ENCODE peak calls at places on chromosomes 13 and 19, in six cellular contexts. One of them, this sample, is unnamed.

GRCh38 chr13:41562083-41562482 is 104.7 kb downstream of the RGCC start:
- DNase-seq in bronchial epithelial cell: peak
- DNase-seq in cardiac muscle cell: peak
- DNase-seq in thyroid gland: peak
- DNase-seq in coronary artery: no peak
- DNase-seq in IMR-90: peak
- DNase-seq in this sample: peak

GRCh38 chr19:48552406-48553322 is 692 bp downstream of the SULT2B1 start:
- DNase-seq in cardiac muscle cell: no peak
- DNase-seq in bronchial epithelial cell: peak
- DNase-seq in coronary artery: no peak
- DNase-seq in IMR-90: no peak
- DNase-seq in thyroid gland: no peak
- DNase-seq in this sample: peak

GRCh38 chr13:39892731-39893293 is 237.3 kb downstream of the COG6 start:
- DNase-seq in thyroid gland: peak
- DNase-seq in IMR-90: no peak
- DNase-seq in cardiac muscle cell: peak
- DNase-seq in bronchial epithelial cell: no peak
- DNase-seq in coronary artery: no peak
- DNase-seq in this sample: no peak

GRCh38 chr19:52007805-52008557 is at the start of gene ZNF615:
- DNase-seq in coronary artery: peak
- DNase-seq in cardiac muscle cell: peak
- DNase-seq in thyroid gland: peak
- DNase-seq in bronchial epithelial cell: peak
- DNase-seq in IMR-90: peak
- DNase-seq in this sample: peak

GRCh38 chr13:29428310-29428991 is 167.0 kb downstream of the SLC7A1 start:
- DNase-seq in thyroid gland: peak
- DNase-seq in IMR-90: no peak
- DNase-seq in coronary artery: no peak
- DNase-seq in bronchial epithelial cell: peak
- DNase-seq in cardiac muscle cell: peak
- DNase-seq in this sample: peak

GRCh38 chr13:102897371-102898138 is 51.7 kb downstream of the ERCC5 start:
- DNase-seq in thyroid gland: no peak
- DNase-seq in coronary artery: no peak
- DNase-seq in IMR-90: no peak
- DNase-seq in bronchial epithelial cell: no peak
- DNase-seq in cardiac muscle cell: no peak
- DNase-seq in this sample: no peak

GRCh38 chr13:90201198-90201597 is 1146.3 kb upstream of the MIR17HG start:
- DNase-seq in coronary artery: no peak
- DNase-seq in IMR-90: no peak
- DNase-seq in cardiac muscle cell: peak
- DNase-seq in thyroid gland: no peak
- DNase-seq in bronchial epithelial cell: peak
- DNase-seq in this sample: peak

GRCh38 chr13:100302391-100302790 is 213.5 kb downstream of the PCCA start:
- DNase-seq in IMR-90: no peak
- DNase-seq in coronary artery: no peak
- DNase-seq in bronchial epithelial cell: no peak
- DNase-seq in thyroid gland: no peak
- DNase-seq in cardiac muscle cell: no peak
- DNase-seq in this sample: no peak

GRCh38 chr13:67588607-67589006 is 358.5 kb upstream of the PCDH9 start:
- DNase-seq in coronary artery: no peak
- DNase-seq in thyroid gland: no peak
- DNase-seq in bronchial epithelial cell: no peak
- DNase-seq in cardiac muscle cell: no peak
- DNase-seq in IMR-90: no peak
- DNase-seq in this sample: no peak

GRCh38 chr19:1986357-1987162 is 29.0 kb downstream of the BTBD2 start:
- DNase-seq in thyroid gland: no peak
- DNase-seq in cardiac muscle cell: no peak
- DNase-seq in coronary artery: no peak
- DNase-seq in bronchial epithelial cell: no peak
- DNase-seq in IMR-90: no peak
- DNase-seq in this sample: no peak

GRCh38 chr13:67996101-67996500 is 766.0 kb upstream of the PCDH9 start:
- DNase-seq in thyroid gland: no peak
- DNase-seq in cardiac muscle cell: no peak
- DNase-seq in bronchial epithelial cell: no peak
- DNase-seq in coronary artery: no peak
- DNase-seq in IMR-90: no peak
- DNase-seq in this sample: no peak

GRCh38 chr13:104953588-104953987 is 1581.9 kb downstream of the EFNB2 start:
- DNase-seq in bronchial epithelial cell: no peak
- DNase-seq in coronary artery: no peak
- DNase-seq in cardiac muscle cell: peak
- DNase-seq in IMR-90: no peak
- DNase-seq in thyroid gland: no peak
- DNase-seq in this sample: no peak

GRCh38 chr19:16878181-16878965 is 10.4 kb upstream of the F2RL3 start:
- DNase-seq in IMR-90: no peak
- DNase-seq in coronary artery: no peak
- DNase-seq in thyroid gland: no peak
- DNase-seq in bronchial epithelial cell: no peak
- DNase-seq in cardiac muscle cell: no peak
- DNase-seq in this sample: no peak

GRCh38 chr13:90541346-90541745 is 806.1 kb upstream of the MIR17HG start:
- DNase-seq in thyroid gland: no peak
- DNase-seq in coronary artery: no peak
- DNase-seq in cardiac muscle cell: no peak
- DNase-seq in IMR-90: no peak
- DNase-seq in bronchial epithelial cell: no peak
- DNase-seq in this sample: no peak

GRCh38 chr19:35704218-35704617 is at the start of gene ZBTB32:
- DNase-seq in bronchial epithelial cell: peak
- DNase-seq in coronary artery: no peak
- DNase-seq in cardiac muscle cell: peak
- DNase-seq in IMR-90: peak
- DNase-seq in thyroid gland: peak
- DNase-seq in this sample: peak

GRCh38 chr19:19490247-19490968 is 24.9 kb downstream of the TSSK6 start:
- DNase-seq in thyroid gland: peak
- DNase-seq in IMR-90: peak
- DNase-seq in bronchial epithelial cell: peak
- DNase-seq in coronary artery: no peak
- DNase-seq in cardiac muscle cell: peak
- DNase-seq in this sample: peak

GRCh38 chr19:10095948-10096614 is 6.4 kb downstream of the ANGPTL6 start:
- DNase-seq in thyroid gland: peak
- DNase-seq in cardiac muscle cell: peak
- DNase-seq in coronary artery: peak
- DNase-seq in bronchial epithelial cell: peak
- DNase-seq in IMR-90: peak
- DNase-seq in this sample: peak

GRCh38 chr13:100244431-100244830 is 155.5 kb downstream of the PCCA start:
- DNase-seq in bronchial epithelial cell: no peak
- DNase-seq in coronary artery: no peak
- DNase-seq in IMR-90: no peak
- DNase-seq in thyroid gland: no peak
- DNase-seq in cardiac muscle cell: peak
- DNase-seq in this sample: no peak

GRCh38 chr13:75838366-75839017 is 202.4 kb downstream of the LMO7 start:
- DNase-seq in thyroid gland: peak
- DNase-seq in coronary artery: no peak
- DNase-seq in IMR-90: no peak
- DNase-seq in bronchial epithelial cell: no peak
- DNase-seq in cardiac muscle cell: no peak
- DNase-seq in this sample: no peak

GRCh38 chr19:14606627-14607026 is 23.7 kb downstream of the CLEC17A start:
- DNase-seq in thyroid gland: no peak
- DNase-seq in cardiac muscle cell: no peak
- DNase-seq in bronchial epithelial cell: no peak
- DNase-seq in coronary artery: no peak
- DNase-seq in IMR-90: no peak
- DNase-seq in this sample: no peak

GRCh38 chr13:99467764-99468163 is 33.5 kb upstream of the TM9SF2 start:
- DNase-seq in bronchial epithelial cell: peak
- DNase-seq in coronary artery: no peak
- DNase-seq in IMR-90: peak
- DNase-seq in thyroid gland: no peak
- DNase-seq in cardiac muscle cell: peak
- DNase-seq in this sample: peak

DNA sequence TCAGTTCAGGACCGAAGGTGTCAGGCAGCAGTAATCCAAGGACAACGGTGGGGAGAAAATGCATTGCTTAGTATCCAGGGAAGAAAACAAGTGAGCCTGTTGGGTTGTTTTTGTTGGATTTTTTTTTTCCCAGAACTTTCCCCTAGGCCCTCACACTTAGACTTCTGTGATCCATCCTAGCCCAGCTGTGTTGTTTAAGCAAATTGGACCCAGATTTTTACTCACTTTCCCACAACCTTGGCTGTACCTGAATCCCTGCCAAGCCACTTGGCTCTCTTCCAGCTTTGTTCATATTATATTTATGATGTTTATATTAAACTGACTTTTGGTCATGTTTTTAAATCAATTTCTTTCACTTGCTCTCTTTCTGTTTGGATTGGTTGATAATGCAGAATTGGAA is 16.5 kb downstream of the OLFM4 start:
- DNase-seq in bronchial epithelial cell: no peak
- DNase-seq in IMR-90: no peak
- DNase-seq in cardiac muscle cell: no peak
- DNase-seq in thyroid gland: no peak
- DNase-seq in coronary artery: no peak
- DNase-seq in this sample: no peak
- TF ChIP-seq CTCF in bronchial epithelial cell: no peak
- TF ChIP-seq CTCF in IMR-90: no peak
- TF ChIP-seq CTCF in cardiac muscle cell: no peak
- TF ChIP-seq CTCF in thyroid gland: no peak
- TF ChIP-seq CTCF in coronary artery: no peak
- TF ChIP-seq CTCF in this sample: no peak

GRCh38 chr19:46571495-46571894 is 29.6 kb upstream of the CALM3 start:
- DNase-seq in cardiac muscle cell: peak
- DNase-seq in thyroid gland: no peak
- DNase-seq in IMR-90: no peak
- DNase-seq in bronchial epithelial cell: peak
- DNase-seq in coronary artery: no peak
- DNase-seq in this sample: peak
- TF ChIP-seq CTCF in cardiac muscle cell: no peak
- TF ChIP-seq CTCF in thyroid gland: no peak
- TF ChIP-seq CTCF in IMR-90: peak
- TF ChIP-seq CTCF in bronchial epithelial cell: peak
- TF ChIP-seq CTCF in coronary artery: no peak
- TF ChIP-seq CTCF in this sample: peak

DNA sequence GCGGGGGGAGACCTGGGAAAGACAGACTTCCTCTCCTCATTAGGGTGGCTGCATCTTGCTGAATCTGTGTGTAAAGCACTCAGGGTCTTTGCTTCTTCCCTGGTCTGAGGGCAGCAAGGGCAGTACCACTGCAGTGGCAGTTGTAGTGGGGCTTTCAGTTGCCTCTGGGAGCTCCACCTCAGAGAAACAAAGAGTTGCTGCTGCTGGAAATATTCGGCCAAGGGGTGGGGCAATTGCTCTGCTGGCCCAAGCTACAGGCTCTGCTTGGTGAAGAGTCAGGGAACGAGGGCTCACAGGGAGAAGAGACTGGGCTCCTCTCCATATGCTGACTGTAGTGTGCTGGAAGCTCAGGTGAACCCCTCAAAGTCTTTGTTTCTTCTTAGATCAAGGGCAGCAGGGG is 52.5 kb downstream of the POSTN start:
- DNase-seq in bronchial epithelial cell: no peak
- DNase-seq in thyroid gland: no peak
- DNase-seq in IMR-90: no peak
- DNase-seq in cardiac muscle cell: no peak
- DNase-seq in coronary artery: no peak
- DNase-seq in this sample: no peak
- TF ChIP-seq CTCF in bronchial epithelial cell: no peak
- TF ChIP-seq CTCF in thyroid gland: no peak
- TF ChIP-seq CTCF in IMR-90: no peak
- TF ChIP-seq CTCF in cardiac muscle cell: no peak
- TF ChIP-seq CTCF in coronary artery: no peak
- TF ChIP-seq CTCF in this sample: no peak

GRCh38 chr19:54160948-54161347 is 1.4 kb upstream of the LENG1 start:
- DNase-seq in coronary artery: no peak
- DNase-seq in bronchial epithelial cell: no peak
- DNase-seq in thyroid gland: peak
- DNase-seq in cardiac muscle cell: no peak
- DNase-seq in IMR-90: no peak
- DNase-seq in this sample: no peak

GRCh38 chr19:54158812-54159351 is 639 bp downstream of the LENG1 start:
- DNase-seq in coronary artery: no peak
- DNase-seq in cardiac muscle cell: peak
- DNase-seq in IMR-90: peak
- DNase-seq in thyroid gland: no peak
- DNase-seq in bronchial epithelial cell: no peak
- DNase-seq in this sample: peak

GRCh38 chr19:54160182-54160811 is 776 bp upstream of the LENG1 start:
- DNase-seq in bronchial epithelial cell: peak
- DNase-seq in thyroid gland: peak
- DNase-seq in cardiac muscle cell: peak
- DNase-seq in IMR-90: peak
- DNase-seq in coronary artery: no peak
- DNase-seq in this sample: peak

GRCh38 chr19:54156953-54157352 is 2.6 kb downstream of the LENG1 start:
- DNase-seq in IMR-90: no peak
- DNase-seq in cardiac muscle cell: no peak
- DNase-seq in bronchial epithelial cell: no peak
- DNase-seq in thyroid gland: no peak
- DNase-seq in coronary artery: no peak
- DNase-seq in this sample: no peak

GRCh38 chr19:54159352-54160181 is at the start of gene LENG1:
- DNase-seq in thyroid gland: peak
- DNase-seq in coronary artery: peak
- DNase-seq in cardiac muscle cell: peak
- DNase-seq in IMR-90: peak
- DNase-seq in bronchial epithelial cell: peak
- DNase-seq in this sample: peak
- TF ChIP-seq CTCF in thyroid gland: peak
- TF ChIP-seq CTCF in coronary artery: no peak
- TF ChIP-seq CTCF in cardiac muscle cell: peak
- TF ChIP-seq CTCF in IMR-90: peak
- TF ChIP-seq CTCF in bronchial epithelial cell: peak
- TF ChIP-seq CTCF in this sample: peak

DNA sequence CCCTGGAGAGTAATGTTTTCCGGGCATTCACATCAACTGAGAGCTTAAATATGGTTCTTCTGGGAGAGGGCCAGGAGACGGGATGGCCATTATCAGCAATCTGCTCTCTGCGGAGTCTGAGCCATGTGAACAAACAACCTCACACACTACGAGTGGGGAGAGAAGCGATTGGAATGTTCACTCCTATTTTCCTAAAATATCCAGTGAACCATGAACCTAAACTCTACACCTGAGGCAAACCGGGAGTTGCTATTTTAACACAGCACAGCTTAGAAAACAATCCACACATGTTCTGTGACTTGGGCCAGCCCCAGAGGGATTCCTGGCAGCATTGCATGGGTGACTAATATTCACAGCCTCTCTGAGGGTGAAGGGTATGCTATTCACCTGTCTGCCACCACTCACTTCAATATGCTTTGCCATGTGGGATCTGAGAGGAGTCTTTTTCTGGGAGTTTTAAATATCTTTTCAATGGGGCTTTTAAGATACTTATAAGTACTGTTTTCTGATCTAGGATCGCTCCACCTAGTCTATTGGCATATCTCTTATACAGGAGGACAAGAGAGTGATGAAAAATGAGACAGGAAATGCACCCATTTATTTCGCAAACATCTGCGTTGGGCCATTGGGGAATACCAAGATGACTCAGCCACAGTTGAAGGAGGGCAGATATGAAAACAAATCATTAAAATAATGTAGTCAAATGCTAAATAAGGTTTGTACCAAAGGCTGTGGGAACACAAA is 72.6 kb upstream of the SERP2 start:
- DNase-seq in bronchial epithelial cell: peak
- DNase-seq in IMR-90: peak
- DNase-seq in cardiac muscle cell: peak
- DNase-seq in thyroid gland: peak
- DNase-seq in coronary artery: peak
- DNase-seq in this sample: peak
- TF ChIP-seq CTCF in bronchial epithelial cell: no peak
- TF ChIP-seq CTCF in IMR-90: no peak
- TF ChIP-seq CTCF in cardiac muscle cell: no peak
- TF ChIP-seq CTCF in thyroid gland: no peak
- TF ChIP-seq CTCF in coronary artery: no peak
- TF ChIP-seq CTCF in this sample: peak